ENCODE peak calls at places on chromosomes 6 and 20, in six cellular contexts. K, V, I, X, U and J are unnamed samples.

GRCh38 chr6:157974341-157974894 is 7.2 kb upstream of the SYNJ2 start:
- DNase-seq in K (no peak), V (peak), I (no peak), X (no peak), U (no peak), J (no peak)

GRCh38 chr6:1079525-1079924 is 232.4 kb upstream of the FOXQ1 start:
- DNase-seq in K (no peak), V (no peak), I (no peak), X (no peak), U (no peak), J (no peak)

GRCh38 chr20:57667385-57667784 is 42.4 kb downstream of the PMEPA1 start:
- DNase-seq in K (no peak), V (no peak), I (no peak), X (no peak), U (no peak), J (no peak)

GRCh38 chr20:48879609-48880008 is 41.9 kb upstream of the ARFGEF2 start:
- DNase-seq in K (no peak), V (no peak), I (no peak), X (no peak), U (no peak), J (no peak)

GRCh38 chr20:61598586-61598985 is 346.5 kb downstream of the CDH4 start:
- DNase-seq in K (no peak), V (no peak), I (no peak), X (peak), U (no peak), J (no peak)

GRCh38 chr6:38350882-38351281 is 288.8 kb downstream of the BTBD9 start:
- DNase-seq in K (no peak), V (peak), I (no peak), X (no peak), U (no peak), J (no peak)

GRCh38 chr20:1440024-1440423 is 26.6 kb downstream of the NSFL1C start:
- DNase-seq in K (peak), V (peak), I (no peak), X (no peak), U (no peak), J (no peak)

GRCh38 chr20:47241345-47241781 is 115.1 kb downstream of the ZMYND8 start:
- DNase-seq in K (no peak), V (peak), I (no peak), X (no peak), U (no peak), J (no peak)

GRCh38 chr6:94362061-94362864 is 942.9 kb upstream of the EPHA7 start:
- DNase-seq in K (no peak), V (no peak), I (no peak), X (peak), U (no peak), J (no peak)

GRCh38 chr6:31572041-31572911 is at the start of gene LTA:
- DNase-seq in K (no peak), V (no peak), I (peak), X (no peak), U (no peak), J (no peak)

GRCh38 chr6:85460951-85461805 is 11.3 kb downstream of the NT5E start:
- DNase-seq in K (peak), V (peak), I (no peak), X (no peak), U (no peak), J (no peak)

GRCh38 chr20:40913224-40913821 is 115.3 kb upstream of the TOP1 start:
- DNase-seq in K (no peak), V (no peak), I (no peak), X (no peak), U (no peak), J (no peak)

DNA sequence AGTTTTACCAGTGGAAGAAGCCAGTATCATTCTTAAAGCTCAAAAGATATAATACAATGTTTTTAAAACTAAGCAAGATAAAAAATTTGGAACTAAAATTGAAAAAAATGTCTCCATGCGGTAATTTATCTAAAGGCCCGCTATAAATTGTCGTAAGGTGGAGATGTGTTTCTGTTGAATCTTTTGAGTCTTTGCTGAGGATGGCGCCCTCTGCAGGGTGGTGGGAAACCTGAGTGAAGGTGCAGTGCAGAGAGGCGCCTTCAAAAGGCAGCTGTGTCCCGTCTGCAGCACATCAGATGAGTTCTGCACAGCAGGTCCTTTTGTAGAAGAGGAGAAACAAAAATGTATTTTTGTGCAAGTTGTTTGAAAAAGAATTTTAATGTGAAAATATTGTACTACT is 29.4 kb upstream of the KIF25 start:
- DNase-seq in K (peak), V (no peak), I (no peak), X (no peak), U (no peak), J (no peak)
- TF ChIP-seq CTCF in K (peak), V (no peak), I (no peak), X (peak), U (peak), J (no peak)

GRCh38 chr20:50649587-50649986 is 41.8 kb downstream of the RIPOR3 start:
- DNase-seq in K (no peak), V (no peak), I (no peak), X (no peak), U (no peak), J (no peak)

GRCh38 chr20:50642288-50642803 is 49.0 kb downstream of the RIPOR3 start:
- DNase-seq in K (no peak), V (no peak), I (no peak), X (no peak), U (no peak), J (no peak)

GRCh38 chr20:50648651-50649050 is 42.7 kb downstream of the RIPOR3 start:
- DNase-seq in K (no peak), V (no peak), I (no peak), X (no peak), U (no peak), J (no peak)

GRCh38 chr20:50645253-50646068 is 45.9 kb downstream of the RIPOR3 start:
- DNase-seq in K (peak), V (peak), I (no peak), X (peak), U (peak), J (no peak)

DNA sequence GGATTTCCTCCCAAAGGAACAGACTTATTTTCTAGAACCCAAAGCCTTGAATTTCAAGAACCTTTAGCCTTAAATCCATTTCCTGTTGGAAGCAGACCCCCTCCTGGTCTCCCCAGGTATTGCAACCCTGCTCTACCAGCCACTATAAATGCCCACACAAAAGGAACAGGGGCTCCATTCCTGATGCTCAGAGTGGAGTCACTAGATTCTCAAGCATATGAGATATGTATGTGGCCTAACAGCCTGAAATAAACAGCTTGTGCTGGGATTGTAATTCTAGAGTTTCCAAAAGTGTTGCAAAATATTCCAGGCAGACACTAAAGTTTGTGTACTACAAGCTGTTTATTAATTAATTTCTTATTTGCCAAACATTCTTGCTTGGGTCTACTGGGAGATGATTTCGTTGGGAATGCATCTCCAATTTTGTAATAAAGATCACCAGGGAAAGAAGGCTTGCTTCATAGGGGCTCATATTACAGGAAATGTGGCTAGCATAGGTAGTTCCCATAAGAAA is 44.8 kb downstream of the RIPOR3 start:
- DNase-seq in K (no peak), V (peak), I (no peak), X (no peak), U (no peak), J (no peak)
- TF ChIP-seq CTCF in K (peak), V (peak), I (no peak), X (peak), U (peak), J (no peak)

GRCh38 chr6:110389689-110390382 is 25.5 kb downstream of the DDO start:
- DNase-seq in K (no peak), V (no peak), I (no peak), X (no peak), U (no peak), J (no peak)

GRCh38 chr6:110394409-110394808 is 21.0 kb downstream of the DDO start:
- DNase-seq in K (no peak), V (no peak), I (no peak), X (no peak), U (no peak), J (no peak)

GRCh38 chr6:110390404-110390803 is 25.0 kb downstream of the DDO start:
- DNase-seq in K (no peak), V (no peak), I (no peak), X (no peak), U (no peak), J (no peak)

GRCh38 chr6:110395221-110395620 is 20.2 kb downstream of the DDO start:
- DNase-seq in K (no peak), V (no peak), I (no peak), X (no peak), U (no peak), J (no peak)

DNA sequence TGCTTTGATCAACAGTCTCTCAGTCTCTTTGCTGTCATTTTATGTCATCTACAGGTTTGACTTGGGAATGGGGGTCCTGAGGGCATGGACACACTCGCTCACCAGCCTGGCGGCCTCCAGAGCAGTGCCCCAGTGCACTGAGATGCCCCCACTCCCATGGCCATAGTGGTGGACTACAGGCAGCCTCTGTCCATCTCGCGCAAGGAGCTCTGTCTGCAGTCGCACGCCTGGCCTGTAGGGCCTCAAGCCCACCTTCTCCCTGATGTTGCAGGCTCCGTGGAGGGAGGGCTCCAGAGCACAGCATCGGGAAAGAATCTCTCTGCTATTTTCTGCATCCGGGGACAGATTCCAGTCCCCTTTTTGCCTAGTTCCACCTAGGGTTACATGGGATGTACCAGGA is 22.6 kb downstream of the DDO start:
- DNase-seq in K (no peak), V (no peak), I (no peak), X (no peak), U (no peak), J (no peak)
- TF ChIP-seq CTCF in K (no peak), V (no peak), I (no peak), X (no peak), U (no peak), J (no peak)

GRCh38 chr6:134730013-134730412 is 219.9 kb downstream of the ALDH8A1 start:
- DNase-seq in K (no peak), V (no peak), I (no peak), X (no peak), U (no peak), J (no peak)
- TF ChIP-seq CTCF in K (no peak), V (no peak), I (no peak), X (no peak), U (no peak), J (no peak)

GRCh38 chr20:59403962-59404314 is 103.5 kb downstream of the EDN3 start:
- DNase-seq in K (no peak), V (no peak), I (no peak), X (no peak), U (no peak), J (no peak)
- TF ChIP-seq CTCF in K (no peak), V (peak), I (no peak), X (peak), U (no peak), J (peak)

DNA sequence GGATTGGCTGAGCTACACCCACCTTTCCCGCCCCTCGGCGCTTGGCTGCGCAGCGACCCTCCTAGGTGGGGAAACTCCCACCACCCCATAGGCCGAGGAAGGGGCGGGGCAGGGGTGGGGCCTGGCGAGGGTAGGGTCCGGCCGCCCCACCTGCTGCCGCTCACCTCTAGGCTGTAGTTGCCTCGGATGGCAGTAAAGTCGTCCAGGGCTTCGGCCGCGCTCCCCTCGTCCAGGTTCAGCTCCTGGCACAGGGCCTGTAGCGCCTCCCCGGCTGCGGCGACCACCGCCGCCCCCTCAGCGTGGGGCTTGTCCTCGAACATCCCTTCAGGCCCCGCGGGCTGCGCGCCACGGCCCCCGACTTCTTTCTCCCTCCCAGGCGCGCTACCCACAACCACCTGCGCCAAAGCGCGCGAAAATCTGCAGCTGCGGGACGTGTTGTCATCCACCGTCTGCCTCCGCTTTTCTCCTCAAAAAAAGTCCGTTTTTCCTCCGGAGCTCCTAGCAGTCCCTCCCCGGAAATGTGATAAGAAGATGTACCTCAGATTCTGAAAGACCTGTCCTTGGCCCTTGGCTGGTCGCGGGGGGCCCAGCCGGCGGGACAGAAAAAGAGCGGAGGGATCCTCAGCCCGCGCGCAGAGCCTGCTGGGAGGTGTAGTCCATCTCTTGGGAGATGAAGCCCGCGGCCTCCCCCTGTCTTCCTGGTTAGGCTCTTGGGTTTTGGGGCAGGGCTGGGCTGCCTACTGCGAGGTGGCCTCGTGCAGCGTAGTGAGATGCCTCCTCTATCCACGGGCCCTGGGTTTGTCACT is at the start of gene RBL1:
- DNase-seq in K (peak), V (peak), I (peak), X (peak), U (peak), J (peak)
- TF ChIP-seq CTCF in K (peak), V (peak), I (no peak), X (peak), U (peak), J (no peak)

DNA sequence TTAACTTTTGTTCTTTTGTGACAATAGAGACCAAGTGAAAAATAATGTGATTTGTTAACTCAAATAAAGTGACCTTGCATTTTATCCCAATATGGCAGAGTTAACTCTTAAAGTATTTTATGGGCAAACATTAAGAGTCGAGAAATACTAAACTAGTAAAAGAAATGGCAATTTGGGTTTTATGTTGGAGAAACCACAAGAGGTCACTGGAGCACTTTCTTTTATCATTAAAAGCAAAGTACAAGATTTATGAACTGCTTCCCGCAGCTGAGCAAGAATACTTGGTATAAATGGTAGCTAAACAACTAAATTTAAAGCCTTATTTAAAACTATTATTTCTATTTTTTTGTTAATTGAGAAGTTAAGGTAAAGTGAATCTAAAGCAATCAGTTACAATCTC is 33.5 kb upstream of the MCM9 start:
- DNase-seq in K (peak), V (peak), I (no peak), X (no peak), U (no peak), J (no peak)
- TF ChIP-seq CTCF in K (peak), V (no peak), I (no peak), X (peak), U (peak), J (no peak)

GRCh38 chr6:105363100-105363754 is 39.7 kb downstream of the PREP start:
- DNase-seq in K (no peak), V (peak), I (no peak), X (no peak), U (no peak), J (no peak)
- TF ChIP-seq CTCF in K (peak), V (peak), I (no peak), X (no peak), U (peak), J (no peak)

GRCh38 chr20:17957505-17958325 is 10.9 kb downstream of the SNX5 start:
- DNase-seq in K (no peak), V (no peak), I (no peak), X (no peak), U (no peak), J (no peak)
- TF ChIP-seq CTCF in K (no peak), V (no peak), I (no peak), X (no peak), U (no peak), J (no peak)